ENCODE peak calls at places on chromosomes 3 and 15, in six cellular contexts. L is GM12864; X is esophagus squamous epithelium; T is uterus; M is CD4-positive, alpha-beta memory T cell; U is lower lobe of right lung. H is an unnamed sample.

GRCh38 chr3:156762631-156763185 is 63.4 kb upstream of the LEKR1 start:
- DNase-seq in L (no peak), X (no peak), T (no peak), U (no peak), M (no peak), H (no peak)

GRCh38 chr3:71645140-71645539 is 61.6 kb upstream of the FOXP1 start:
- DNase-seq in T (no peak), U (no peak), M (no peak), L (no peak), X (no peak), H (no peak)

GRCh38 chr3:43287514-43287913 is 1.2 kb downstream of the SNRK start:
- DNase-seq in M (no peak), U (no peak), X (no peak), L (no peak), T (no peak), H (no peak)

GRCh38 chr3:159234306-159234705 is 432.5 kb downstream of the MFSD1 start:
- DNase-seq in M (no peak), U (no peak), T (no peak), L (no peak), X (no peak), H (no peak)

GRCh38 chr3:32405711-32406323 is 14.2 kb downstream of the CMTM7 start:
- DNase-seq in U (no peak), L (no peak), X (no peak), T (no peak), M (no peak), H (no peak)

GRCh38 chr3:115658337-115659181 is 35.2 kb downstream of the GAP43 start:
- DNase-seq in M (peak; percentile 62), U (peak; percentile 83), T (peak; percentile 84), L (peak; percentile 42), X (no peak), H (no peak)

GRCh38 chr15:85730001-85730820 is 64.5 kb downstream of the KLHL25 start:
- DNase-seq in U (no peak), L (no peak), T (no peak), X (no peak), M (peak; percentile 64), H (peak; percentile 65)

GRCh38 chr15:50797926-50798325 is 32.4 kb upstream of the SPPL2A start:
- DNase-seq in U (no peak), X (no peak), T (no peak), M (no peak), L (no peak), H (no peak)

GRCh38 chr3:118089563-118089962 is 945.1 kb downstream of the IGSF11 start:
- DNase-seq in L (no peak), X (no peak), M (no peak), T (no peak), U (no peak), H (no peak)

GRCh38 chr3:181458857-181459256 is 252.9 kb upstream of the SOX2 start:
- DNase-seq in U (no peak), L (no peak), T (no peak), X (no peak), M (no peak), H (no peak)

GRCh38 chr15:60589253-60589652 is 110.3 kb upstream of the ICE2 start:
- DNase-seq in U (no peak), X (no peak), T (no peak), M (peak; percentile 47), L (no peak), H (peak; percentile 63)

GRCh38 chr15:90306560-90306959 is 41.1 kb downstream of the NGRN start:
- DNase-seq in X (no peak), U (no peak), L (peak; percentile 39), M (peak; percentile 12), T (no peak), H (peak; percentile 16)

GRCh38 chr15:47750030-47750739 is 32.9 kb downstream of the SEMA6D start:
- DNase-seq in U (no peak), X (no peak), T (no peak), M (no peak), L (no peak), H (no peak)

GRCh38 chr3:14369675-14370669 is 32.4 kb upstream of the SLC6A6 start:
- DNase-seq in L (no peak), U (peak; percentile 69), T (no peak), M (no peak), X (no peak), H (no peak)

GRCh38 chr3:172564499-172564898 is 41.3 kb upstream of the TNFSF10 start:
- DNase-seq in U (no peak), X (no peak), M (no peak), L (no peak), T (no peak), H (no peak)

GRCh38 chr3:81249540-81250029 is 511.9 kb downstream of the GBE1 start:
- DNase-seq in L (no peak), U (no peak), X (no peak), T (no peak), M (no peak), H (no peak)

GRCh38 chr3:160003520-160004128 is 15.0 kb downstream of the IL12A start:
- DNase-seq in T (no peak), M (no peak), X (no peak), L (no peak), U (peak; percentile 70), H (no peak)

GRCh38 chr3:170910542-170910941 is 2.1 kb upstream of the EIF5A2 start:
- DNase-seq in L (no peak), T (no peak), U (no peak), M (no peak), X (no peak), H (no peak)

GRCh38 chr3:170007031-170007663 is 30.6 kb upstream of the GPR160 start:
- DNase-seq in T (no peak), M (peak; percentile 25), U (peak; percentile 55), X (no peak), L (peak; percentile 48), H (peak; percentile 79)

GRCh38 chr3:195583831-195584542 is at the start of gene APOD:
- DNase-seq in M (no peak), L (no peak), T (peak; percentile 54), X (no peak), U (peak; percentile 54), H (no peak)

GRCh38 chr3:140384028-140384771 is 293.7 kb upstream of the TRIM42 start:
- DNase-seq in M (no peak), X (no peak), L (no peak), T (no peak), U (no peak), H (no peak)

GRCh38 chr15:69126054-69126469 is 34.4 kb upstream of the GLCE start:
- DNase-seq in X (no peak), U (no peak), T (no peak), M (no peak), L (no peak), H (no peak)

GRCh38 chr15:62940755-62941361 is 101.7 kb upstream of the TPM1 start:
- DNase-seq in L (peak; percentile 24), M (no peak), T (peak; percentile 78), X (no peak), U (no peak), H (no peak)

GRCh38 chr3:142275856-142276255 is 50.5 kb upstream of the GK5 start:
- DNase-seq in L (no peak), M (no peak), T (no peak), U (no peak), X (no peak), H (no peak)

DNA sequence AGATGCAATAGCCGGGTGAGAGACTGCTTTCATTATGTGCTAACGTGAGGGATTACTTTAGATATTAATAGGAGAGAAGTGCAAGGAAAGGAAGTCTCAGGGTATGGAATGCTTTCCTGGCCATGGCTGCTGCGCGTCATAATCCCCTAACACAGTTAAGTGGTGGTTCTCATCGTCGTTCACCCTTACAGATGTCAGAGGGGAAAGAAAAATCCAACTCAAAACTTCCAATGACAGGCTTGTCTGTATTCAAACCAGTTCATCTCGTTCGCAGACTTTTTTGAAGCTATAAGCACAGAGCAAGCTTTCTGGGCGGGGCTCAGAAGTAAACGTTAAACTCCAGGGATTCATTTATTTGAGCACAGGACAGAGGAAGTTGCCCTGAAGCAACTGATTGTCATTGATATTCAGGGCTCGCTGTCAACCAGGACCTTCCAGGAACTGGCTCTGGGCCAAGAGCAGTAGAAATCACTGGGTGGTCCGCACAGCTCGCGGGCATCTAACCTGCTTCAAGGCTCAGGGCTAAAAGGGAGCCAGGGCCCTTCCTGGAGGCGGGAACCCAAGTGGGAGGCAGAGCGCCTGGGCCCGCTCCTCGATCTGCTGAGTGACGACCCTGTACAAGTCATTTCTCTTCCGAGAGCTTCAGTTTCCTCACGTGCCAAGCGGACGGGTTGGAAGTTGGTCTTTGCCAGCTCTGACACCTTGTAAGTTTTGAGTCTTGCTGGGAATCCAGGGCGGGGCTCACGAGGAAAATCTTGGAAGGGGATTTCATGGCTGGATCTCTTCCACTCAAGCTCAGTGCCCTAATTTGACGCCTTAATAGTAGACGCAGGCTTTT is 1.1 kb upstream of the LPP start:
- DNase-seq in L (no peak), M (no peak), T (peak; percentile 65), X (no peak), U (peak; percentile 57), H (no peak)
- H3K4me3 ChIP-seq in L (no peak overlapping the region), M (peak overlapping the region; percentile 52), T (peak overlapping the region; percentile 64), X (peak overlapping the region; percentile 69), U (peak overlapping the region; percentile 81), H (peak overlapping the region; percentile 65)

DNA sequence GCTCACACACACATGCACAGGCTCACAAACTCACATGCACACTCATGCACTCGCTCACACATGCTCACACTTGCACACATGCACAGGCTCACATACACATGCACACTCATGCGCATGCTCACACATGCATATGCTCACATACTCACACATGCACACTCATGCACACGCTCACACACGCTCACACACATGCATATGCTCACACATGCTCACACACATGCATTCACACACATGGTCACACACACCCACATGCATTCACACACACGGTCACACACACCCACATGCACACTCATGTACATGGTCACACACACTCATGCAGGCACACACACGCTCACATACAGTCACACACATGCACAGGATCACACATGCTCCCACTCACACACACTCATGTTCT is 132.8 kb upstream of the SMAD3 start:
- DNase-seq in U (no peak), T (no peak), M (no peak), L (no peak), X (no peak), H (no peak)
- H3K4me3 ChIP-seq in U (no peak overlapping the region), T (no peak overlapping the region), M (no peak overlapping the region), L (no peak overlapping the region), X (no peak overlapping the region), H (no peak overlapping the region)

GRCh38 chr15:49428392-49429095 is 5.5 kb downstream of the FGF7 start:
- DNase-seq in T (no peak), X (no peak), L (no peak), U (no peak), M (no peak), H (no peak)
- H3K4me3 ChIP-seq in T (peak overlapping the region; percentile 46), X (peak overlapping the region; percentile 9), L (no peak overlapping the region), U (peak overlapping the region; percentile 47), M (no peak overlapping the region), H (no peak overlapping the region)

DNA sequence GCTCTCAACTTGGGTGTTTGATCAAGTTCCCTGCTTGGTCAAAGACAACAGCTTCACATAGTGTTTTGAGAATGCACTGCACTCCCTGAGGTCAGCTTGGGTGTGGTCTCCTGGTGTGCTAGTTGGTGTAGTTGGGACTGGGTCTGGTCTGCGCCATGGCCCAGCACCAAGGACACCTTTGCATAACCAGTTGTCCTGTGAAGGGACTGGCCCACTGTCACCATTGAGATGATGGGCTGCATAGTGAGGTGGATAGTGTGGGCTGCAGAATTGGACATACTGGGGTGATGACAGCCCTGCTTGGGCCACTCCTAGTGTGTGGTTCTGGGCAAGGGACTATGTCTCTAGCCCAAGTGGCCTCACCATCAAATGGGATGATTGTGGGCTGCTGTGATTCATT is 9.5 kb downstream of the RPSA start:
- DNase-seq in X (no peak), L (no peak), M (no peak), T (no peak), U (no peak), H (no peak)
- H3K4me3 ChIP-seq in X (no peak overlapping the region), L (no peak overlapping the region), M (no peak overlapping the region), T (no peak overlapping the region), U (no peak overlapping the region), H (no peak overlapping the region)

GRCh38 chr3:11641316-11641682 is 2.4 kb downstream of the VGLL4 start:
- DNase-seq in X (no peak), U (no peak), M (no peak), L (no peak), T (no peak), H (no peak)
- H3K4me3 ChIP-seq in X (peak overlapping the region; percentile 60), U (peak overlapping the region; percentile 69), M (peak overlapping the region; percentile 79), L (peak overlapping the region; percentile 85), T (peak overlapping the region; percentile 79), H (peak overlapping the region; percentile 98)

H was measured in Jurkat, Clone E6-1.